ENCODE peak calls at places on chromosome 17, in ten cellular contexts. O is neural progenitor cell; Z is tibial nerve; R is CD8-positive, alpha-beta T cell; Y is psoas muscle; T is fibroblast of the aortic adventitia; A is A549; Q is transverse colon; P is WTC11; W is GM13976. G is an unnamed sample.

GRCh38 chr17:45867702-45868101 is 23.0 kb downstream of the SPPL2C start:
- DNase-seq in O (no peak), Z (no peak), R (no peak), Y (no peak), T (no peak), A (no peak), Q (no peak), P (no peak), W (no peak), G (no peak)

GRCh38 chr17:49823614-49824013 is 24.3 kb downstream of the TAC4 start:
- DNase-seq in O (no peak), Z (no peak), R (no peak), Y (no peak), T (no peak), A (no peak), Q (no peak), P (no peak), W (no peak), G (no peak)

GRCh38 chr17:63762106-63763078 is 11.0 kb downstream of the CCDC47 start:
- DNase-seq in O (no peak), Z (no peak), R (no peak), Y (no peak), T (no peak), A (no peak), Q (no peak), P (no peak), W (no peak), G (no peak)

GRCh38 chr17:6936370-6937028 is 59.4 kb upstream of the ALOX12 start:
- DNase-seq in O (no peak), Z (peak), R (no peak), Y (no peak), T (no peak), A (no peak), Q (peak), P (no peak), W (peak), G (peak)

GRCh38 chr17:410674-411401 is 58.2 kb upstream of the RPH3AL start:
- DNase-seq in O (peak), Z (no peak), R (no peak), Y (no peak), T (peak), A (peak), Q (peak), P (no peak), W (no peak), G (no peak)

GRCh38 chr17:42243493-42243982 is 32.7 kb downstream of the STAT5B start:
- DNase-seq in O (no peak), Z (no peak), R (no peak), Y (no peak), T (no peak), A (no peak), Q (no peak), P (no peak), W (no peak), G (no peak)

GRCh38 chr17:11644265-11645212 is 46.3 kb downstream of the DNAH9 start:
- DNase-seq in O (peak), Z (peak), R (no peak), Y (peak), T (peak), A (peak), Q (peak), P (peak), W (peak), G (peak)

GRCh38 chr17:66464921-66465320 is 162.5 kb downstream of the PRKCA start:
- DNase-seq in O (no peak), Z (no peak), R (no peak), Y (no peak), T (no peak), A (no peak), Q (no peak), P (no peak), W (no peak), G (no peak)

GRCh38 chr17:77409282-77410161 is 268.8 kb downstream of the SEC14L1 start:
- DNase-seq in O (peak), Z (no peak), R (no peak), Y (peak), T (peak), A (no peak), Q (peak), P (peak), W (no peak), G (no peak)

GRCh38 chr17:65659512-65659911 is 98.1 kb upstream of the AXIN2 start:
- DNase-seq in O (no peak), Z (no peak), R (no peak), Y (no peak), T (no peak), A (no peak), Q (no peak), P (no peak), W (no peak), G (no peak)

DNA sequence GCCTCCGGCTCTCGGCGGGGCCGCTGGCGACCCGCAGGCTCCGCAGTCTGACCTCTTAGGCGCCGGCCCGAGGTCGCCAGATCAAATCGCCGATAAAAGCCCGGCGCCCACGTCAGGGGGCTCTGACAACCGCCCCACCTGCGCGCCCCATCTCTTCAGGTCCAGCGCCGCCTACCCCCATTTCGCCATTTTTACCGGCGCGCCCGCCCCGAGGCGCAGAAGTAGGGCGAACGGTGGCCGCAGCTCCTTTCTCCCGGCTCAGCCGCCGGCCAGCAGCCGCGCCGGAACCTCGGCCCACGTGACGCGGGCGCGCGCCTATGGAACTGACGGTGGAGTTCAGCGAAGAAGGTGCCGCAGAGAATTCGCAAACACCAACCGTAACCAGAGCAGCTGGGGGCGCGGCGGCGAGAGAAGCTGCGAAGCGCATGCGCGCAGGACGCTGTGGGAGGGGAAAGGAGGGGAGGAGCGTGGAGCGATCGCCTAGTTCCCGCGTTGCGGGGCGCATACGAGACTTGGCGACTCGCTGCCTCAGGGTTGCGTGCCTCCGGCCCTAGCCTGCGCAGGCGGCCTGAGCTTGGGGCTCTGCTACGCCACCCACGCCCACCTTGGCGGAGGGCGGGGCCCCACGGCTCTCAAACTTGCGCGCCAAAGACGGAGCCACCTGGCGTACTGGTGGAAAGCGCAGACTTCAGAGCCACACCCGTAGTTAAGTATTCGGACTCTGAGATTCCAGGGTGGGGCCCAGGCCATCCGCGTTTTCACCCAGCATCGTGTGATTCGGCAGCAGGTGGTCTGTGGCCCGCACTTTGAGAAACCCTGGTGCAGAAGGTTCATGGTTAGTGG is at the start of gene TRIM37:
- DNase-seq in O (peak), Z (peak), R (peak), Y (peak), T (peak), A (peak), Q (peak), P (peak), W (peak), G (peak)
- TF ChIP-seq CTCF in O (peak), Z (no peak), R (no peak), Y (no peak), T (no peak), A (no peak), Q (peak), P (no peak), W (peak), G (no peak)

DNA sequence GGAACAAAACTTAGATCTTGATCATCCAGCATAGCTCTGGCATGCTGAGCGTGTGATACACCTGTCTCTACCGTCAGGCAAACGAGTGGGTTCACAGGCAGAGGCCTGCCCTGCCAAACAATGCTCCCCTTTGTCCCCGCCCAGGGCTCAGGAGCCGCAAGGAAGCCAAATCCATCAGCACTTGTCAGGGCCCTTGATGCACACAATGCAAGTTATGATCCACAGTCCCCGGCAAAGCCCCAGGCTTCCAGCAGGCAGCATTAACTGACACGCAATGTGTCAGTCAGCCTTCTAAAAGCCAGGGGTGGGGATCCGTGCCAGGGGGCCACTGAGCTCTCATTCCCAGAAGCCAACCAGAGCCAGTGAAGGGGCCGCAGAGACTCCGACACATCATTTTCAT is 460.9 kb downstream of the SLC39A11 start:
- DNase-seq in O (peak), Z (no peak), R (no peak), Y (no peak), T (no peak), A (no peak), Q (no peak), P (no peak), W (no peak), G (no peak)
- TF ChIP-seq CTCF in O (no peak), Z (no peak), R (no peak), Y (no peak), T (no peak), A (no peak), Q (no peak), P (no peak), W (no peak), G (no peak)

GRCh38 chr17:67582632-67583230 is 135.0 kb upstream of the NOL11 start:
- DNase-seq in O (no peak), Z (no peak), R (no peak), Y (no peak), T (no peak), A (no peak), Q (peak), P (no peak), W (no peak), G (no peak)
- TF ChIP-seq CTCF in O (no peak), Z (no peak), R (no peak), Y (no peak), T (no peak), A (no peak), Q (no peak), P (no peak), W (no peak), G (no peak)

DNA sequence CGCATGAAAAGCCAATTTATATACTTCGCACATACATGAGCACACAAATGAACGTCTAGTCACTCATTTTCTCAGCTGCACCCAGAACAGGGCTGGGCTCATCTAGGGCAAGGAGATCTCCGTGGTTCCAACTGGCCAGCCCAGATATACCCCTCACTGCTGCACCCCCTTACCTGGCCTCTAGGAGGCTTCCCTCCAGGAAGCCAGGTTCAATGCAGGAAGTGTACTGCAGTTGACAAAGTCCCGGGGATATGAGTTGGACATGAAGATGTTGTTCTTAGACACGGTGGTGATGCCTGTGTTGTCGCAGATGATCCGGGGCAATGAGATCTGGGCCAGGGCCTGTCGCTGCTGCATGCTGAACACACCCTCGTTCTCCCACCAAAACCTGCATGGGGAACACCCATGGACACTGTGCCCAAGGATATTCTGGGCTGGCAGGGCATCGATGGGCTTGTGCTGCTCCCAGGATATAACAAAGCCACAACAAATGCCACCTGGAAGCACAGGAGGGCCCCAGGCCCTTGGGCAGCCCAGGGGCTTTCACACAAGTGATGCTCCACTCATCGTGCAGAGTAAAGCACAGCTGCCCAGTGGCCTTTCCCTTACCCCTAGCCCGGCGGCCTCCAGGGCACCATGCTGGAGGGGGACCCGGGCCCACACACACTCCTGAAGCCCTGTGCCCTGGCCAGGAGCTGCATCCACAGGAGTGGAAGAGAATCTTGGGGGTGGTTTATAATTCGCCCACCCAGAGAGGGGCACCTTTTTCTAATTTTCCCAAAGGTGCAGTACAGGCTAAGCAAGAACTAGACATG is 10.1 kb downstream of the MPO start:
- DNase-seq in O (no peak), Z (no peak), R (no peak), Y (no peak), T (no peak), A (no peak), Q (no peak), P (peak), W (no peak), G (no peak)
- TF ChIP-seq CTCF in O (peak), Z (no peak), R (no peak), Y (no peak), T (peak), A (no peak), Q (no peak), P (peak), W (no peak), G (no peak)

GRCh38 chr17:16919663-16920627 is 52.0 kb downstream of the TNFRSF13B start:
- DNase-seq in O (no peak), Z (no peak), R (no peak), Y (no peak), T (no peak), A (no peak), Q (peak), P (peak), W (no peak), G (no peak)
- TF ChIP-seq CTCF in O (peak), Z (no peak), R (no peak), Y (no peak), T (no peak), A (no peak), Q (no peak), P (no peak), W (no peak), G (no peak)

G was measured in GM20000.